ENCODE peak calls at places on chromosomes 16 and 17, in seven cellular contexts. T, H, I, Z, W, K and U are unnamed samples.

GRCh38 chr16:50301626-50302471 is 35.5 kb downstream of the ADCY7 start:
- DNase-seq in Z (peak), H (peak), I (no peak), T (no peak), W (peak), K (no peak), U (no peak)

GRCh38 chr17:7993972-7994589 is 8.3 kb upstream of the GUCY2D start:
- DNase-seq in I (no peak), K (no peak), T (no peak), Z (no peak), W (no peak), H (no peak), U (no peak)

GRCh38 chr16:2471653-2472487 is 773 bp downstream of the NTN3 start:
- DNase-seq in W (no peak), T (no peak), I (no peak), Z (no peak), K (no peak), H (no peak), U (no peak)

GRCh38 chr17:34242553-34242952 is 12.5 kb upstream of the CCL2 start:
- DNase-seq in W (no peak), H (no peak), Z (no peak), I (no peak), T (no peak), K (no peak), U (no peak)

GRCh38 chr16:71687853-71688252 is 36.6 kb downstream of the PHLPP2 start:
- DNase-seq in H (no peak), I (no peak), Z (no peak), K (no peak), T (no peak), W (no peak), U (no peak)

GRCh38 chr16:83717814-83718213 is 90.0 kb upstream of the HSBP1 start:
- DNase-seq in K (no peak), H (peak), I (no peak), Z (no peak), W (peak), T (no peak), U (no peak)

GRCh38 chr17:67818110-67819002 is 6.9 kb upstream of the BPTF start:
- DNase-seq in Z (no peak), K (no peak), W (no peak), I (no peak), T (no peak), H (no peak), U (no peak)

GRCh38 chr16:72996291-72997062 is 51.5 kb downstream of the ZFHX3 start:
- DNase-seq in H (no peak), I (no peak), K (no peak), Z (no peak), W (no peak), T (no peak), U (no peak)

GRCh38 chr17:49987290-49987585 is 7.8 kb downstream of the DLX3 start:
- DNase-seq in I (no peak), Z (no peak), H (no peak), W (no peak), T (no peak), K (no peak), U (no peak)